ENCODE peak calls at places on chromosome 9, in four cellular contexts. One of them, this sample, is unnamed. For H3K4me1, the result is how much of the 10 kb centered on the place peaks cover.

GRCh38 chr9:69599232-69599971 is 72.8 kb downstream of the APBA1 start:
- DNase-seq in upper lobe of left lung: peak
- DNase-seq in prostate gland: no peak
- DNase-seq in right lobe of liver: no peak
- DNase-seq in this sample: no peak

GRCh38 chr9:21715408-21715807 is 87.0 kb upstream of the MTAP start:
- DNase-seq in upper lobe of left lung: no peak
- DNase-seq in right lobe of liver: no peak
- DNase-seq in prostate gland: no peak
- DNase-seq in this sample: no peak

GRCh38 chr9:134968823-134969090 is 51.0 kb upstream of the FCN1 start:
- DNase-seq in prostate gland: no peak
- DNase-seq in right lobe of liver: peak
- DNase-seq in upper lobe of left lung: no peak
- DNase-seq in this sample: no peak

GRCh38 chr9:91421987-91422765 is 1.5 kb downstream of the NFIL3 start:
- DNase-seq in upper lobe of left lung: no peak
- DNase-seq in right lobe of liver: peak
- DNase-seq in prostate gland: peak
- DNase-seq in this sample: peak

GRCh38 chr9:137538058-137538457 is 12.1 kb downstream of the PNPLA7 start:
- DNase-seq in upper lobe of left lung: no peak
- DNase-seq in right lobe of liver: no peak
- DNase-seq in prostate gland: no peak
- DNase-seq in this sample: no peak

GRCh38 chr9:6150483-6150882 is 65.1 kb upstream of the IL33 start:
- DNase-seq in right lobe of liver: no peak
- DNase-seq in prostate gland: no peak
- DNase-seq in upper lobe of left lung: no peak
- DNase-seq in this sample: no peak

GRCh38 chr9:126521089-126521488 is 92.6 kb upstream of the LMX1B start:
- DNase-seq in prostate gland: no peak
- DNase-seq in upper lobe of left lung: no peak
- DNase-seq in right lobe of liver: no peak
- DNase-seq in this sample: no peak

GRCh38 chr9:32294051-32294600 is 90.3 kb upstream of the ACO1 start:
- DNase-seq in right lobe of liver: no peak
- DNase-seq in upper lobe of left lung: no peak
- DNase-seq in prostate gland: no peak
- DNase-seq in this sample: no peak

GRCh38 chr9:116155700-116156045 is 2.1 kb downstream of the PAPPA start:
- DNase-seq in prostate gland: no peak
- DNase-seq in right lobe of liver: no peak
- DNase-seq in upper lobe of left lung: no peak
- DNase-seq in this sample: peak

GRCh38 chr9:35232867-35233544 is 71.2 kb downstream of the UNC13B start:
- DNase-seq in right lobe of liver: no peak
- DNase-seq in prostate gland: no peak
- DNase-seq in upper lobe of left lung: no peak
- DNase-seq in this sample: no peak

GRCh38 chr9:137303893-137304382 is 1.9 kb upstream of the NRARP start:
- DNase-seq in right lobe of liver: no peak
- DNase-seq in prostate gland: no peak
- DNase-seq in upper lobe of left lung: no peak
- DNase-seq in this sample: no peak

GRCh38 chr9:127505396-127506116 is 54.2 kb downstream of the LRSAM1 start:
- DNase-seq in prostate gland: no peak
- DNase-seq in upper lobe of left lung: no peak
- DNase-seq in right lobe of liver: no peak
- DNase-seq in this sample: peak

GRCh38 chr9:14962193-14962899 is 52.1 kb upstream of the FREM1 start:
- DNase-seq in prostate gland: no peak
- DNase-seq in right lobe of liver: no peak
- DNase-seq in upper lobe of left lung: no peak
- DNase-seq in this sample: no peak

GRCh38 chr9:37025381-37026084 is 8.5 kb downstream of the PAX5 start:
- DNase-seq in right lobe of liver: no peak
- DNase-seq in prostate gland: no peak
- DNase-seq in upper lobe of left lung: no peak
- DNase-seq in this sample: no peak

GRCh38 chr9:33329117-33329563 is 38.8 kb downstream of the NFX1 start:
- DNase-seq in right lobe of liver: peak
- DNase-seq in upper lobe of left lung: peak
- DNase-seq in prostate gland: peak
- DNase-seq in this sample: no peak

GRCh38 chr9:98146101-98146991 is 27.3 kb upstream of the TRIM14 start:
- DNase-seq in upper lobe of left lung: peak
- DNase-seq in right lobe of liver: peak
- DNase-seq in prostate gland: peak
- DNase-seq in this sample: no peak

GRCh38 chr9:1495684-1496083 is 445.5 kb downstream of the DMRT2 start:
- DNase-seq in prostate gland: no peak
- DNase-seq in upper lobe of left lung: no peak
- DNase-seq in right lobe of liver: no peak
- DNase-seq in this sample: no peak

GRCh38 chr9:110969971-110970381 is 68.3 kb downstream of the LPAR1 start:
- DNase-seq in prostate gland: no peak
- DNase-seq in upper lobe of left lung: no peak
- DNase-seq in right lobe of liver: no peak
- DNase-seq in this sample: no peak

GRCh38 chr9:68822596-68823165 is 117.6 kb downstream of the PIP5K1B start:
- DNase-seq in upper lobe of left lung: no peak
- DNase-seq in prostate gland: no peak
- DNase-seq in right lobe of liver: no peak
- DNase-seq in this sample: peak

GRCh38 chr9:73270967-73271722 is 119.5 kb downstream of the ANXA1 start:
- DNase-seq in upper lobe of left lung: no peak
- DNase-seq in prostate gland: no peak
- DNase-seq in right lobe of liver: no peak
- DNase-seq in this sample: no peak

GRCh38 chr9:1042466-1042865 is 7.7 kb upstream of the DMRT2 start:
- DNase-seq in prostate gland: no peak
- DNase-seq in right lobe of liver: no peak
- DNase-seq in upper lobe of left lung: no peak
- DNase-seq in this sample: no peak

GRCh38 chr9:105050296-105050695 is 122.3 kb upstream of the ABCA1 start:
- DNase-seq in right lobe of liver: no peak
- DNase-seq in prostate gland: no peak
- DNase-seq in upper lobe of left lung: no peak
- DNase-seq in this sample: no peak

GRCh38 chr9:33880562-33881089 is 63.7 kb downstream of the UBE2R2 start:
- DNase-seq in upper lobe of left lung: no peak
- DNase-seq in prostate gland: no peak
- DNase-seq in right lobe of liver: no peak
- DNase-seq in this sample: no peak

GRCh38 chr9:125544988-125545651 is 161.9 kb downstream of the MAPKAP1 start:
- DNase-seq in upper lobe of left lung: peak
- DNase-seq in right lobe of liver: no peak
- DNase-seq in prostate gland: peak
- DNase-seq in this sample: no peak

GRCh38 chr9:70421272-70422180 is 7.1 kb upstream of the KLF9 start:
- DNase-seq in upper lobe of left lung: peak
- DNase-seq in prostate gland: no peak
- DNase-seq in right lobe of liver: no peak
- DNase-seq in this sample: no peak

GRCh38 chr9:99140685-99141314 is 35.9 kb downstream of the TGFBR1 start:
- DNase-seq in upper lobe of left lung: peak
- DNase-seq in right lobe of liver: no peak
- DNase-seq in prostate gland: peak
- DNase-seq in this sample: peak

GRCh38 chr9:24009322-24009721 is 183.3 kb upstream of the ELAVL2 start:
- DNase-seq in prostate gland: no peak
- DNase-seq in right lobe of liver: no peak
- DNase-seq in upper lobe of left lung: no peak
- DNase-seq in this sample: no peak

GRCh38 chr9:347667-348292 is 133.1 kb downstream of the DOCK8 start:
- DNase-seq in right lobe of liver: no peak
- DNase-seq in upper lobe of left lung: no peak
- DNase-seq in prostate gland: no peak
- DNase-seq in this sample: no peak

GRCh38 chr9:130235558-130236435 is 29.8 kb upstream of the HMCN2 start:
- DNase-seq in prostate gland: peak
- DNase-seq in upper lobe of left lung: peak
- DNase-seq in right lobe of liver: peak
- DNase-seq in this sample: peak

GRCh38 chr9:126719677-126720435 is 85.0 kb upstream of the ZBTB43 start:
- DNase-seq in upper lobe of left lung: peak
- DNase-seq in right lobe of liver: peak
- DNase-seq in prostate gland: peak
- DNase-seq in this sample: peak

GRCh38 chr9:127877566-127877998 is at the start of gene AK1:
- DNase-seq in prostate gland: peak
- DNase-seq in upper lobe of left lung: peak
- DNase-seq in right lobe of liver: peak
- DNase-seq in this sample: peak

GRCh38 chr9:22216730-22217160 is 207.6 kb upstream of the CDKN2B start:
- DNase-seq in right lobe of liver: no peak
- DNase-seq in upper lobe of left lung: no peak
- DNase-seq in prostate gland: no peak
- DNase-seq in this sample: no peak

GRCh38 chr9:127292415-127292814 is 27.8 kb downstream of the GARNL3 start:
- DNase-seq in upper lobe of left lung: no peak
- DNase-seq in prostate gland: no peak
- DNase-seq in right lobe of liver: no peak
- DNase-seq in this sample: no peak

GRCh38 chr9:108687360-108687981 is 168.3 kb downstream of the ACTL7B start:
- DNase-seq in upper lobe of left lung: no peak
- DNase-seq in right lobe of liver: no peak
- DNase-seq in prostate gland: no peak
- DNase-seq in this sample: no peak

DNA sequence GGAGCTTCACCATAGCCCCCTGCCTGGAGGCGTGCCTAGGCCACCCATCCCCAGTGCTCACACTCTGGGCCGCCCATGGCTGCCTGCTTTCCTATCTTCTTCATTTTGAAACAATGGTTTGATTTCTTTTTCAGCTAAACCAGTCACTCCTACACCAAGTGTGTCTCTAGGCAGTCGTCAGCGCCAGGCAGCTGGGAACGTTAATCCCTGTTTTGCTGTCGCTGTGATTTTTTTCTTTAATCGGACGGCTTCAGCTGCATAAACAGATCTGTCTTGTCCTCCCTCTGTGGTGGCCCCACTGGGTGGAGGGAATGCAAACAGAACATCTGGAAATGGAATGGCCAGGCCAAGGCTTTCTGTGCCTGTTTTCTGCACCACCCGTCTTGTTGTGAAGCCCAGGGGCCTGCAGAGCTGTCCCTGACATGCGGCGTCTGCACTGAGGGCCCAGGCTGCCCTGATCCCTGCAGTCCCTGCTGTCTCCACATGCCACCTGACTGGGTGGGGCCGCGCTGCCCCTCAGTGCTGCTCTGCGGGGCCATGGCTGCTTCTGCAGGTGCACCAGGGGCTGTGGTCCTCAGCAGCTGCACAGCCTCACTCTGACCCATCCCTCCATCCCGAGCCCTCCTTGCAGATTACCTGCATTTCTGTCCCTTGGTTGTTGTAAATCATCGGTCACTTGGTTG is 51.5 kb downstream of the WNK2 start:
- DNase-seq in prostate gland: no peak
- DNase-seq in right lobe of liver: no peak
- DNase-seq in upper lobe of left lung: no peak
- DNase-seq in this sample: no peak
- TF ChIP-seq POLR2A in prostate gland: no peak
- TF ChIP-seq POLR2A in right lobe of liver: no peak
- TF ChIP-seq POLR2A in upper lobe of left lung: no peak
- TF ChIP-seq POLR2A in this sample: no peak

GRCh38 chr9:20369391-20369790 is 252.9 kb downstream of the MLLT3 start:
- DNase-seq in right lobe of liver: no peak
- DNase-seq in prostate gland: no peak
- DNase-seq in upper lobe of left lung: no peak
- DNase-seq in this sample: no peak
- TF ChIP-seq CTCF in right lobe of liver: no peak
- TF ChIP-seq CTCF in prostate gland: no peak
- TF ChIP-seq CTCF in upper lobe of left lung: no peak
- TF ChIP-seq CTCF in this sample: peak

DNA sequence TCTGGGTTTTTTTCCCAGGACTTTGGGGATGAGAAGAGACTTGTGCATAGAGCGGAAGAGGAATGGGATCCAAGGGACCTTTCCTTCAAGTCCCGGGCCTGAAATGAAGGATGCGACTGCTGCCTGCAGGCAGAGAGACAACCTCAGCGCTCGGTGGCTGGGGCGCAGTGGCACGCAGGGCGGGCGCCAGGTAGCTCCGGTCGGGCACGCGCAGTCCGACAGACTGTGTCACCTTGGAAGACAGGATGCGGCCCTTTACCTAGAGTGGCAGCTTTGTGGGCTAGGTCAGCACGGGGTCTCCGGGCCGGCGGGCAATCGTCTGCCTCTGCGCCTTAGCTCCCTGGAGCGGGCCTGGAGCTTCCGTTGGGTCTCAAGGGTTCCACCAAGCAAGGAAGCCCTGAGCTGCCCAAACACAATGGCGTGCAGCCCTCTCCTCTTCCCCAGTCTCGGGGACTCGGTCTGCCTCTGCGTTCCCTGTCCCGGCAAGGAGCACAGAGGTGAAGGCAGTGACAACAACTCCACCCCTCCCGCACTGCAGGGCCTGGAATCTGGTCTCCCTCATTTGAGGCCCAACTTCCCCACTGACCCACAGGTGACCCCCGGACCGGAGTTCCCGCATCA is 6.0 kb downstream of the BARX1 start:
- DNase-seq in right lobe of liver: no peak
- DNase-seq in upper lobe of left lung: no peak
- DNase-seq in prostate gland: no peak
- DNase-seq in this sample: no peak
- H3K4me1 ChIP-seq in right lobe of liver: under half
- H3K4me1 ChIP-seq in upper lobe of left lung: half or more
- H3K4me1 ChIP-seq in prostate gland: under half
- H3K4me1 ChIP-seq in this sample: under half

GRCh38 chr9:79447308-79447605 is 124.5 kb upstream of the TLE4 start:
- DNase-seq in prostate gland: no peak
- DNase-seq in right lobe of liver: no peak
- DNase-seq in upper lobe of left lung: no peak
- DNase-seq in this sample: no peak
- TF ChIP-seq POLR2A in prostate gland: no peak
- TF ChIP-seq POLR2A in right lobe of liver: no peak
- TF ChIP-seq POLR2A in upper lobe of left lung: no peak
- TF ChIP-seq POLR2A in this sample: no peak

This sample was measured in heart left ventricle.